ENCODE peak calls at places on chromosomes 7 and 10, in six cellular contexts. One of them, this sample, is unnamed.

GRCh38 chr7:34939175-34939574 is 98.1 kb downstream of the DPY19L1 start:
- DNase-seq in Caki2: no peak
- DNase-seq in stimulated activated naive CD8-positive, alpha-beta T cell treated with anti-CD3 and anti-CD28 coated beads, Interleukin-15, Interleukin-2, amounts not matched to agents 100 U/mL and 50 U/mL, for 24 hours: no peak
- DNase-seq in BJ: no peak
- DNase-seq in ureter: no peak
- DNase-seq in stimulated activated CD4-positive, alpha-beta T cell treated with anti-CD3 and anti-CD28 coated beads, TNF-alpha, amount 100 ng/mL, for 24 hours: no peak
- DNase-seq in this sample: no peak

GRCh38 chr10:63083904-63084689 is 49.0 kb upstream of the NRBF2 start:
- DNase-seq in stimulated activated CD4-positive, alpha-beta T cell treated with anti-CD3 and anti-CD28 coated beads, TNF-alpha, amount 100 ng/mL, for 24 hours: peak
- DNase-seq in stimulated activated naive CD8-positive, alpha-beta T cell treated with anti-CD3 and anti-CD28 coated beads, Interleukin-15, Interleukin-2, amounts not matched to agents 100 U/mL and 50 U/mL, for 24 hours: peak
- DNase-seq in ureter: peak
- DNase-seq in BJ: peak
- DNase-seq in Caki2: peak
- DNase-seq in this sample: peak

GRCh38 chr7:106819546-106819945 is 45.5 kb upstream of the PIK3CG start:
- DNase-seq in Caki2: no peak
- DNase-seq in stimulated activated naive CD8-positive, alpha-beta T cell treated with anti-CD3 and anti-CD28 coated beads, Interleukin-15, Interleukin-2, amounts not matched to agents 100 U/mL and 50 U/mL, for 24 hours: no peak
- DNase-seq in ureter: no peak
- DNase-seq in BJ: no peak
- DNase-seq in stimulated activated CD4-positive, alpha-beta T cell treated with anti-CD3 and anti-CD28 coated beads, TNF-alpha, amount 100 ng/mL, for 24 hours: no peak
- DNase-seq in this sample: no peak

GRCh38 chr7:42292991-42293521 is 56.0 kb upstream of the GLI3 start:
- DNase-seq in ureter: peak
- DNase-seq in Caki2: no peak
- DNase-seq in stimulated activated naive CD8-positive, alpha-beta T cell treated with anti-CD3 and anti-CD28 coated beads, Interleukin-15, Interleukin-2, amounts not matched to agents 100 U/mL and 50 U/mL, for 24 hours: no peak
- DNase-seq in BJ: no peak
- DNase-seq in stimulated activated CD4-positive, alpha-beta T cell treated with anti-CD3 and anti-CD28 coated beads, TNF-alpha, amount 100 ng/mL, for 24 hours: no peak
- DNase-seq in this sample: peak

GRCh38 chr7:77846317-77847092 is 47.9 kb downstream of the PHTF2 start:
- DNase-seq in stimulated activated naive CD8-positive, alpha-beta T cell treated with anti-CD3 and anti-CD28 coated beads, Interleukin-15, Interleukin-2, amounts not matched to agents 100 U/mL and 50 U/mL, for 24 hours: no peak
- DNase-seq in BJ: no peak
- DNase-seq in stimulated activated CD4-positive, alpha-beta T cell treated with anti-CD3 and anti-CD28 coated beads, TNF-alpha, amount 100 ng/mL, for 24 hours: no peak
- DNase-seq in ureter: no peak
- DNase-seq in Caki2: no peak
- DNase-seq in this sample: no peak

GRCh38 chr10:61592581-61592980 is 70.1 kb upstream of the CABCOCO1 start:
- DNase-seq in BJ: no peak
- DNase-seq in Caki2: no peak
- DNase-seq in stimulated activated CD4-positive, alpha-beta T cell treated with anti-CD3 and anti-CD28 coated beads, TNF-alpha, amount 100 ng/mL, for 24 hours: no peak
- DNase-seq in stimulated activated naive CD8-positive, alpha-beta T cell treated with anti-CD3 and anti-CD28 coated beads, Interleukin-15, Interleukin-2, amounts not matched to agents 100 U/mL and 50 U/mL, for 24 hours: no peak
- DNase-seq in ureter: no peak
- DNase-seq in this sample: no peak

GRCh38 chr7:2223321-2223720 is 9.4 kb downstream of the MAD1L1 start:
- DNase-seq in ureter: no peak
- DNase-seq in Caki2: no peak
- DNase-seq in stimulated activated CD4-positive, alpha-beta T cell treated with anti-CD3 and anti-CD28 coated beads, TNF-alpha, amount 100 ng/mL, for 24 hours: no peak
- DNase-seq in BJ: no peak
- DNase-seq in stimulated activated naive CD8-positive, alpha-beta T cell treated with anti-CD3 and anti-CD28 coated beads, Interleukin-15, Interleukin-2, amounts not matched to agents 100 U/mL and 50 U/mL, for 24 hours: no peak
- DNase-seq in this sample: no peak

GRCh38 chr10:27223964-27224363 is 16.6 kb downstream of the ACBD5 start:
- DNase-seq in BJ: no peak
- DNase-seq in stimulated activated CD4-positive, alpha-beta T cell treated with anti-CD3 and anti-CD28 coated beads, TNF-alpha, amount 100 ng/mL, for 24 hours: no peak
- DNase-seq in ureter: no peak
- DNase-seq in Caki2: no peak
- DNase-seq in stimulated activated naive CD8-positive, alpha-beta T cell treated with anti-CD3 and anti-CD28 coated beads, Interleukin-15, Interleukin-2, amounts not matched to agents 100 U/mL and 50 U/mL, for 24 hours: peak
- DNase-seq in this sample: peak

GRCh38 chr10:86670290-86670811 is 2.0 kb downstream of the LDB3 start:
- DNase-seq in ureter: no peak
- DNase-seq in stimulated activated naive CD8-positive, alpha-beta T cell treated with anti-CD3 and anti-CD28 coated beads, Interleukin-15, Interleukin-2, amounts not matched to agents 100 U/mL and 50 U/mL, for 24 hours: no peak
- DNase-seq in stimulated activated CD4-positive, alpha-beta T cell treated with anti-CD3 and anti-CD28 coated beads, TNF-alpha, amount 100 ng/mL, for 24 hours: no peak
- DNase-seq in Caki2: no peak
- DNase-seq in BJ: no peak
- DNase-seq in this sample: no peak